ENCODE peak calls at places on chromosomes 7 and 10, in five cellular contexts. One of them, this sample, is unnamed. For H3K9me3, the result is how much of the 10 kb centered on the place peaks cover.

GRCh38 chr7:113004726-113005454 is 81.7 kb downstream of the GPR85 start:
- DNase-seq in K562: no peak
- DNase-seq in vagina: no peak
- DNase-seq in HepG2: no peak
- DNase-seq in Panc1: no peak
- DNase-seq in this sample: no peak

GRCh38 chr7:43697690-43698089 is 31.6 kb downstream of the COA1 start:
- DNase-seq in Panc1: no peak
- DNase-seq in vagina: no peak
- DNase-seq in HepG2: no peak
- DNase-seq in K562: no peak
- DNase-seq in this sample: no peak

GRCh38 chr7:151940048-151940845 is 16.0 kb upstream of the GALNTL5 start:
- DNase-seq in HepG2: no peak
- DNase-seq in K562: no peak
- DNase-seq in Panc1: peak
- DNase-seq in vagina: no peak
- DNase-seq in this sample: no peak

GRCh38 chr10:94630017-94630688 is 53.4 kb upstream of the CYP2C18 start:
- DNase-seq in K562: peak
- DNase-seq in HepG2: peak
- DNase-seq in Panc1: peak
- DNase-seq in vagina: no peak
- DNase-seq in this sample: no peak

GRCh38 chr7:115724400-115725056 is 306.0 kb downstream of the TFEC start:
- DNase-seq in vagina: no peak
- DNase-seq in HepG2: peak
- DNase-seq in K562: no peak
- DNase-seq in Panc1: no peak
- DNase-seq in this sample: no peak

GRCh38 chr10:19888061-19888660 is 71.9 kb downstream of the PLXDC2 start:
- DNase-seq in vagina: no peak
- DNase-seq in Panc1: no peak
- DNase-seq in K562: no peak
- DNase-seq in HepG2: no peak
- DNase-seq in this sample: no peak

GRCh38 chr7:125089171-125089570 is 159.5 kb upstream of the POT1 start:
- DNase-seq in HepG2: no peak
- DNase-seq in vagina: no peak
- DNase-seq in K562: no peak
- DNase-seq in Panc1: no peak
- DNase-seq in this sample: no peak

GRCh38 chr7:132394283-132395003 is 181.8 kb downstream of the PLXNA4 start:
- DNase-seq in Panc1: no peak
- DNase-seq in HepG2: no peak
- DNase-seq in vagina: no peak
- DNase-seq in K562: no peak
- DNase-seq in this sample: no peak

GRCh38 chr10:95832216-95833037 is 75.3 kb upstream of the CC2D2B start:
- DNase-seq in HepG2: no peak
- DNase-seq in vagina: no peak
- DNase-seq in K562: no peak
- DNase-seq in Panc1: no peak
- DNase-seq in this sample: peak

GRCh38 chr10:69494626-69495558 is 43.6 kb downstream of the TSPAN15 start:
- DNase-seq in vagina: no peak
- DNase-seq in K562: no peak
- DNase-seq in Panc1: no peak
- DNase-seq in HepG2: no peak
- DNase-seq in this sample: peak

GRCh38 chr7:155737590-155737989 is 74.7 kb downstream of the SHH start:
- DNase-seq in Panc1: no peak
- DNase-seq in K562: no peak
- DNase-seq in HepG2: no peak
- DNase-seq in vagina: no peak
- DNase-seq in this sample: no peak

GRCh38 chr10:118840071-118840775 is 85.5 kb upstream of the CACUL1 start:
- DNase-seq in K562: peak
- DNase-seq in vagina: no peak
- DNase-seq in Panc1: no peak
- DNase-seq in HepG2: no peak
- DNase-seq in this sample: no peak

GRCh38 chr7:98719396-98719795 is 102.3 kb downstream of the NPTX2 start:
- DNase-seq in HepG2: no peak
- DNase-seq in vagina: no peak
- DNase-seq in Panc1: no peak
- DNase-seq in K562: no peak
- DNase-seq in this sample: no peak

GRCh38 chr7:111953611-111954010 is 252.6 kb downstream of the DOCK4 start:
- DNase-seq in HepG2: peak
- DNase-seq in vagina: no peak
- DNase-seq in Panc1: peak
- DNase-seq in K562: no peak
- DNase-seq in this sample: no peak
- TF ChIP-seq CTCF in HepG2: peak
- TF ChIP-seq CTCF in vagina: no peak
- TF ChIP-seq CTCF in Panc1: peak
- TF ChIP-seq CTCF in K562: no peak
- TF ChIP-seq CTCF in this sample: no peak

DNA sequence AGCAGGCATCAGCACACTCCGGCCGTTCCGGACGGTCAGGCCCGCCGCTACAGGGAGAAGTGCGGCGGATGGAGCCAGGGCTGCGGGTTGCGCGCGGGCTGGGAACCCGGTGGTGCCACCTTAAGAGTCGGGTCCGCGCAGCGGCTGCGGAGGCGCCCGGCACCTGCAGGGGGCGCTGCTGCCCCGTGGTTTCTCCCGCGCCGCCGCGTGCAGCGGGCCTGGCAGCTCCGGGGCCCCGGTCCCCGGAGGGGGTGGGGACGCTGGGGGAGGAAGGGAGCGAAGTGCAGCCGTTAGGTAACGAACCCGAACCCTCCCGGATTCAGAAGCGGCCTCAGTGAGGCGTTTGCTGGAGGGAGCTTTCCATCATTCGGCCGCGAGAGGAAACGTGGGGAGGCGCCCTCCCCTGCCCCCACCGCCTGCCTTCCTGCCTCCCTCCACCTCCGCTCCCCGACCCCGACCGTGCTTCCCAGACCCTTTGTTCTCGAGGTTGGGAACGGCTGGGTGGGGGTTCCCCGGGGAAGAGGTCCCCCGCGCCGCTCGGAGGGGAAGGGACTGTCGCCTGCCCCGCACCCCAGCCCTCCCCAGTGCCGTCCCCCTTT is 29.7 kb downstream of the SKIDA1 start:
- DNase-seq in vagina: no peak
- DNase-seq in HepG2: peak
- DNase-seq in K562: peak
- DNase-seq in Panc1: no peak
- DNase-seq in this sample: peak
- TF ChIP-seq POLR2AphosphoS5 in vagina: peak
- TF ChIP-seq POLR2AphosphoS5 in HepG2: peak
- TF ChIP-seq POLR2AphosphoS5 in K562: peak
- TF ChIP-seq POLR2AphosphoS5 in Panc1: peak
- TF ChIP-seq POLR2AphosphoS5 in this sample: peak

GRCh38 chr10:22908837-22909236 is 19.0 kb upstream of the ARMC3 start:
- DNase-seq in Panc1: no peak
- DNase-seq in K562: no peak
- DNase-seq in HepG2: no peak
- DNase-seq in vagina: no peak
- DNase-seq in this sample: no peak
- H3K9me3 ChIP-seq in Panc1: under half
- H3K9me3 ChIP-seq in K562: under half
- H3K9me3 ChIP-seq in HepG2: under half
- H3K9me3 ChIP-seq in vagina: under half
- H3K9me3 ChIP-seq in this sample: under half

DNA sequence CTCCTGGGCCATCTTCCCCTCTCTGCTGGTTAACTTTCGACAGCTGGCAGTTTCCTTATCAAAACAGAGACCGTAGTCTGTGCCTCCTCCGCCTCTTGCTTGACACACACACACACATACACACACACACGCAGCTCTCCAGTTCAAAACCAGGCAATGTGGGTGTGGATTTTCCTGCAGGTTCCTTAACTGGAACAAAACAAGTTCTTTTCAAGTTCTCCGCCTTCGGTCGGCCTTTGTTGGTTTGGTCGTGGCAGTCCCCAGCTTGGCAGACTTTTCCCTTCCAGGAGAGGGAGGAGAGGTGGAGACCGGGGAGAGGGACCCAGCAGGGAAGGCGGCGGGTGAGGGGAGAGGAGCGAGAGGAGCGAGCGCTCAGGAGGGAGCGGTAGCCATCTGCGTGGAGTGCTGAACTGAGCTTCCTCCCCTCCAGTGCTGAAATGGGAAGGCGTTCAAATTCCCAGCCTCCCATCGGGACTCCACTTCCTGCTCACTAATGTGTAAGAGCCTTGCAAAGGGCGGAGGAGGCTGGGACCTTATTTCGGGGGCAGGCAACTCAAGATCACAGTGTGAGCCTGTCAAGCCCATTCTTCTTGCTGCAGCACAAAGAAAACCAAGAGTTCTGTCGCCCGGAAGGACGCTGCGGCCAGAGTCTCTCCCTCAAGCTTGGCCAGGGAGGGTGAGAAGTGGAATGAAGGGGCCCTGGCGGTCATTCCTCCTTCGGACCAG is 120.6 kb downstream of the PRPF18 start:
- DNase-seq in Panc1: no peak
- DNase-seq in K562: peak
- DNase-seq in HepG2: peak
- DNase-seq in vagina: peak
- DNase-seq in this sample: peak
- TF ChIP-seq CTCF in Panc1: no peak
- TF ChIP-seq CTCF in K562: no peak
- TF ChIP-seq CTCF in HepG2: no peak
- TF ChIP-seq CTCF in vagina: no peak
- TF ChIP-seq CTCF in this sample: no peak

GRCh38 chr10:80506836-80507483 is 30.7 kb upstream of the SH2D4B start:
- DNase-seq in HepG2: no peak
- DNase-seq in vagina: no peak
- DNase-seq in Panc1: no peak
- DNase-seq in K562: no peak
- DNase-seq in this sample: peak

GRCh38 chr10:80507484-80507880 is 30.2 kb upstream of the SH2D4B start:
- DNase-seq in Panc1: no peak
- DNase-seq in HepG2: no peak
- DNase-seq in K562: no peak
- DNase-seq in vagina: no peak
- DNase-seq in this sample: peak

GRCh38 chr10:80509108-80509402 is 28.6 kb upstream of the SH2D4B start:
- DNase-seq in HepG2: no peak
- DNase-seq in K562: no peak
- DNase-seq in Panc1: no peak
- DNase-seq in vagina: no peak
- DNase-seq in this sample: no peak

GRCh38 chr10:80511984-80512634 is 25.6 kb upstream of the SH2D4B start:
- DNase-seq in Panc1: no peak
- DNase-seq in HepG2: no peak
- DNase-seq in K562: no peak
- DNase-seq in vagina: no peak
- DNase-seq in this sample: peak

DNA sequence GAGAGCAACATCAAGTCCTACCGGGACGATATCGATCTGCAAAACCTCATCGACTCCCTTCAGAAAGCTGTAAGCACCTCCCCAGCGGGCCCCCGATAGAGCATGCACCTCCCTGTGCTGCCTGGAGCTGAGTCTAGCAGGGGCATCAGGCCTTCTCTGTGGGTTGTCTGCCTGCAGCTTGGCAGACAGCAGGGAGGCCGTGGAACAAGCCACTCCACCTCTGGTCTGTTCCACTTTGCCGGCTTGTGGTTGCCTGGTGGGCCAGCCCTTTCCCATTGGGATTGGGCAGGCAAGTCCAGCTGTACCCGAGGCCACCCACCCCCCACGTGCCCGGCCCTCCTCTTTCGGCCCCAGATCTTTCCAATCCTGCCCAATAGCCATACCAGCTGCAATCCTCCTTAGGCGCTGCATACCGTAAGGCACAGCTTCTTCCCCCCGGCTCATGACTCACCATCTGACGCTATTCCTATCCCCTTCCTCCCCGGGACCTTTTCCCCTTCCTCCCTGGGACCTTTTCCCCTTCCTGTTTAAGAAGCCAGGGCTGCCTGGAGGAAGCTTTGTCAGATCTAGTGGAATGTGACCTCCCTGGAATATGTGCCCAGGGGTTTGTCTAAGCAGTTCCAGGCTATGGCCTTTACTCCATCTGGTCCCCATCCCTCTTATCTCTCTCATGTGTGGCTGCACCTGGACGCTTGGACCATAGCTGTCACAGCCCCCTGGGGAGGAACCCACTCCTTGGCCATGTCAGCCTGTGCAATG is 28.1 kb upstream of the SH2D4B start:
- DNase-seq in HepG2: no peak
- DNase-seq in K562: no peak
- DNase-seq in Panc1: no peak
- DNase-seq in vagina: no peak
- DNase-seq in this sample: peak
- TF ChIP-seq POLR2AphosphoS5 in HepG2: no peak
- TF ChIP-seq POLR2AphosphoS5 in K562: no peak
- TF ChIP-seq POLR2AphosphoS5 in Panc1: no peak
- TF ChIP-seq POLR2AphosphoS5 in vagina: no peak
- TF ChIP-seq POLR2AphosphoS5 in this sample: no peak

GRCh38 chr7:64313740-64314491 is at the start of gene ZNF736:
- DNase-seq in HepG2: no peak
- DNase-seq in K562: peak
- DNase-seq in Panc1: peak
- DNase-seq in vagina: peak
- DNase-seq in this sample: peak
- H3K9me3 ChIP-seq in HepG2: half or more
- H3K9me3 ChIP-seq in K562: under half
- H3K9me3 ChIP-seq in Panc1: under half
- H3K9me3 ChIP-seq in vagina: under half
- H3K9me3 ChIP-seq in this sample: under half